ENCODE peak calls at places on chromosomes 13 and 19, in six cellular contexts. M is H1, T is HepG2, C is WTC11, B is K562, A is GM12878. P is an unnamed sample.

GRCh38 chr19:44344255-44344654 is 12.2 kb downstream of the ZNF112 start:
- DNase-seq in M (no peak), T (no peak), C (no peak), B (no peak), A (peak), P (no peak)

GRCh38 chr13:32840113-32840512 is 176.1 kb upstream of the KL start:
- DNase-seq in M (no peak), T (no peak), C (no peak), B (no peak), A (no peak), P (no peak)

GRCh38 chr19:40831502-40832430 is 18.5 kb downstream of the CYP2A6 start:
- DNase-seq in M (no peak), T (peak), C (no peak), B (no peak), A (no peak), P (no peak)

GRCh38 chr19:42606660-42607351 is 12.1 kb upstream of the CEACAM8 start:
- DNase-seq in M (peak), T (peak), C (peak), B (peak), A (no peak), P (peak)

GRCh38 chr13:44335463-44335862 is 38.2 kb upstream of the SERP2 start:
- DNase-seq in M (no peak), T (no peak), C (no peak), B (peak), A (no peak), P (no peak)

GRCh38 chr13:110396913-110397379 is 89.9 kb downstream of the COL4A2 start:
- DNase-seq in M (no peak), T (no peak), C (no peak), B (no peak), A (no peak), P (no peak)

GRCh38 chr19:40771101-40771539 is 4.2 kb upstream of the MIA start:
- DNase-seq in M (no peak), T (peak), C (no peak), B (no peak), A (no peak), P (peak)

GRCh38 chr13:79581870-79582315 is 100.9 kb downstream of the NDFIP2 start:
- DNase-seq in M (no peak), T (no peak), C (peak), B (no peak), A (no peak), P (no peak)

GRCh38 chr19:4889034-4889825 is 13.5 kb downstream of the ARRDC5 start:
- DNase-seq in M (no peak), T (no peak), C (no peak), B (no peak), A (no peak), P (no peak)

GRCh38 chr19:46856062-46857022 is 4.5 kb upstream of the ARHGAP35 start:
- DNase-seq in M (peak), T (peak), C (peak), B (peak), A (peak), P (peak)

GRCh38 chr19:1266818-1267440 is 2.2 kb upstream of the CIRBP start:
- DNase-seq in M (no peak), T (no peak), C (peak), B (peak), A (no peak), P (peak)

GRCh38 chr19:47377208-47377701 is 28.1 kb downstream of the DHX34 start:
- DNase-seq in M (no peak), T (no peak), C (no peak), B (peak), A (no peak), P (no peak)

GRCh38 chr13:113741101-113741731 is 17.8 kb upstream of the TMEM255B start:
- DNase-seq in M (no peak), T (no peak), C (no peak), B (no peak), A (no peak), P (no peak)

GRCh38 chr19:18223860-18224524 is 2.2 kb downstream of the PDE4C start:
- DNase-seq in M (no peak), T (peak), C (peak), B (peak), A (no peak), P (peak)

GRCh38 chr13:42981317-42981716 is 10.7 kb downstream of the EPSTI1 start:
- DNase-seq in M (no peak), T (no peak), C (no peak), B (no peak), A (no peak), P (no peak)

GRCh38 chr19:375395-376110 is 31.0 kb upstream of the MIER2 start:
- DNase-seq in M (no peak), T (no peak), C (no peak), B (no peak), A (no peak), P (no peak)

GRCh38 chr19:49338691-49339363 is 3.6 kb downstream of the CD37 start:
- DNase-seq in M (peak), T (no peak), C (peak), B (peak), A (no peak), P (peak)
- TF ChIP-seq CTCF in M (no peak), T (no peak), C (no peak), B (no peak), A (no peak), P (no peak)

DNA sequence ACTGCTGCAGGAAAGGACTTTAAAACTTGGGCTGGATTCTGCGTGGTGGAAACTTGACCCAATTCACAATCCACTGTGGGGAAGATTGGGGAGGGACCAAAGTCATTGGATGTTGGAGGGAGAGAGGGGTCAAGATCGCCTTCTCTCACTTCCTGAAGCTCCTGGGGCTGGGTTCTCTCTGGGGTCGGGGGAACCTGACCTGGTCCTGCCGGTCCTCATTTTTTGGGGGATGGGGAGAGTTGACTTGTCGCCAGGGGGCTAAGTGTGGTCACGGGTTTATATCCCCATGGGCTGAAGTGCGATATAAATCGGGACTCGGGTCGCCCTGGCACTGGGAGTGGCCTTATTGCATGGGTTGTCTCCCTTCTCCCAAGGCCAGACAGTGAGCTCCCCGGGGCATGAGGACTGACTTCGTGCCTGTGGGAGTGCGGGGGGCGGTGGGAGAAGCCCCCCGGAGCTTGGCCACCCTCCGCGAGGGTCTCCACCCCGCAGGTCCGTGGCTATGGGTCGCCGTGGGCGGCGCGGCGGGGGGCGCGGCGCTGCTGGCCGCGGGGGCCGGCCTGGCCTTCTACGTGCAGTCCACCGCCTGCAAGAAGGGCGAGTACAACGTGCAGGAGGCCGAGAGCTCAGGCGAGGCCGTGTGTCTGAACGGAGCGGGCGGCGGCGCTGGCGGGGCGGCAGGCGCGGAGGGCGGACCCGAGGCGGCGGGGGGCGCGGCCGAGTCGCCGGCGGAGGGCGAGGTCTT is 6.3 kb downstream of the ICAM5 start:
- DNase-seq in M (no peak), T (no peak), C (peak), B (no peak), A (no peak), P (peak)
- TF ChIP-seq CREB1 in M (no peak), T (no peak), C (no peak), B (no peak), A (no peak), P (no peak)

DNA sequence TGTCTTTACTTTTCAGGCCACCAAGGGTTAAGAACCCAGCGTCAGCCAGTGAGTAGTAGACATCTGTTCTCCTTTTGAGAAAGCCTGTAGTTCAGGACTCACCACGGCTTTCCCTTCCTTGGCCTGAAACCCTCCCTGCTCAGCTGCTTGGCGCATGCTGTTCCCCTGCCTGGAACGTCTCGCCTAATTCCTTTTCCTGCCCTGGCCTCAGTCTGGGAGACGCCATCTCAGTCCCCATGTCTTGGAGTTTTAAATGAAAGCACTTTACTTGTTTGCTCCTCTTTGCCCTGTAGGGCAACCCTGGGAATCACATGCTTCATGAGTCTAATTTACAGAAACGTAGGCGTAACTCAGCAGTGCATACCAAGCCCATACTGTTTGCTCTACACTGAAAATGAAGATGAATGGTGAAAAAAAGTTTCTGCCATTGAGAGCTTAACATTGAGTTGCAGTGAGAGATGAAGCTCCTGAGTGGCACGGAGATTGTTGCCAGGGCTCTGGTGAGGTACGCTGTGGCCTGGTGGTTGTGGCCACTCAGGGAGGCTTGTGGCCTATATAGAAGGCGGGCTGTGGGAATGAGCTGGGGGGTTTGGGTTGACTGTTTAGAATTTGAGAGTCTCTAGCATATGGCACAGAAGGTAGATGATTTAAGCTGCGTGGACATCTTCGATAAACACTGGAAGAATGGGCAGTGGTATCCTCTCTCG is 52.8 kb downstream of the GATAD2A start:
- DNase-seq in M (no peak), T (no peak), C (no peak), B (no peak), A (no peak), P (no peak)
- TF ChIP-seq CTCF in M (no peak), T (no peak), C (no peak), B (no peak), A (no peak), P (no peak)

GRCh38 chr13:68063181-68063580 is 833.0 kb upstream of the PCDH9 start:
- DNase-seq in M (no peak), T (no peak), C (no peak), B (no peak), A (no peak), P (no peak)
- TF ChIP-seq CREB1 in M (no peak), T (no peak), C (no peak), B (no peak), A (no peak), P (no peak)

GRCh38 chr13:46757640-46758039 is 39.3 kb downstream of the ESD start:
- DNase-seq in M (no peak), T (no peak), C (no peak), B (no peak), A (no peak), P (no peak)
- TF ChIP-seq CTCF in M (no peak), T (no peak), C (no peak), B (no peak), A (no peak), P (no peak)

GRCh38 chr13:29572575-29572974 is 22.9 kb downstream of the SLC7A1 start:
- DNase-seq in M (no peak), T (no peak), C (no peak), B (no peak), A (no peak), P (no peak)
- TF ChIP-seq CREB1 in M (no peak), T (no peak), C (no peak), B (no peak), A (no peak), P (no peak)

GRCh38 chr13:65881561-65882155 is 1348.5 kb downstream of the PCDH9 start:
- DNase-seq in M (no peak), T (no peak), C (no peak), B (no peak), A (no peak), P (no peak)

DNA sequence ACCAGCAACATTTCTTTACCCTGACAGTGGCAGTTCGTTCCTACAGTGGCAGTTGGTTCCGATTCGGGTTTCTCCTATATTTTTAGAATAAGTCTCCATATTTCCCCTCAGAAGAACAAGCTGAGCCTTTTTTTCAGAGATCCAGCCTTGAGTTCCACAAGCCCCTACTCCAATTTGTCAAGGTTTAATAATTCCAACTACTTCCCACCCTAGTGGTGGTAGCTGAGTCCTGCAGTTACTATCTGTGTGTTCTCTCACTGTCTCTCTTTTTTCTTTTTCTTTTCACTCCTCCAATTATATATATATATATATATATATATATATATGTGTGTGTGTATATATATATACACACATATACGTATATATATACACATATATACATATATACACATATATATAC is 1347.3 kb downstream of the PCDH9 start:
- DNase-seq in M (no peak), T (no peak), C (peak), B (no peak), A (no peak), P (peak)
- TF ChIP-seq CTCF in M (peak), T (no peak), C (no peak), B (no peak), A (no peak), P (peak)

GRCh38 chr19:13031917-13032623 is 36.8 kb downstream of the NFIX start:
- DNase-seq in M (no peak), T (peak), C (no peak), B (no peak), A (no peak), P (no peak)
- TF ChIP-seq CREB1 in M (no peak), T (no peak), C (no peak), B (no peak), A (no peak), P (no peak)

DNA sequence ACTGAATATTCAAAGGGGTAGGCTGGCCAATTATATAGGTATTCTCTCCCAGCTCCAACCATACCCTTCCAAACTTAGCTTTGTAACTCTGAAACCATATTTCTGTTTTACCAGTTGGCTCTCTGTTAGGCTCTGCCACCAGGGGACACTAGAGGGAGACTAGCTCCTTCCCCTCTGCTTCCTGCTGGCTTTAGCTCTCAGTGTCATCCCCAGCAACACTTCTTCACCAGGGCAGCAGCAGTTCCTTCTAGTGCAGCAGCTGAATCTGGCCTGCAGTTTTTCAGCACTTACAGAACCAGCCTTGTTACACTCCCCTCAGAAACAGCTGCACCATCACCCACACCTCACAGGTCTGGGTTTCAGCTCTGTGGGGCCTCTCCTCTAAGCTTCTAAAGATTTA is 51.0 kb upstream of the DOCK9 start:
- DNase-seq in M (peak), T (no peak), C (peak), B (peak), A (no peak), P (peak)
- TF ChIP-seq CTCF in M (peak), T (peak), C (peak), B (peak), A (peak), P (peak)

DNA sequence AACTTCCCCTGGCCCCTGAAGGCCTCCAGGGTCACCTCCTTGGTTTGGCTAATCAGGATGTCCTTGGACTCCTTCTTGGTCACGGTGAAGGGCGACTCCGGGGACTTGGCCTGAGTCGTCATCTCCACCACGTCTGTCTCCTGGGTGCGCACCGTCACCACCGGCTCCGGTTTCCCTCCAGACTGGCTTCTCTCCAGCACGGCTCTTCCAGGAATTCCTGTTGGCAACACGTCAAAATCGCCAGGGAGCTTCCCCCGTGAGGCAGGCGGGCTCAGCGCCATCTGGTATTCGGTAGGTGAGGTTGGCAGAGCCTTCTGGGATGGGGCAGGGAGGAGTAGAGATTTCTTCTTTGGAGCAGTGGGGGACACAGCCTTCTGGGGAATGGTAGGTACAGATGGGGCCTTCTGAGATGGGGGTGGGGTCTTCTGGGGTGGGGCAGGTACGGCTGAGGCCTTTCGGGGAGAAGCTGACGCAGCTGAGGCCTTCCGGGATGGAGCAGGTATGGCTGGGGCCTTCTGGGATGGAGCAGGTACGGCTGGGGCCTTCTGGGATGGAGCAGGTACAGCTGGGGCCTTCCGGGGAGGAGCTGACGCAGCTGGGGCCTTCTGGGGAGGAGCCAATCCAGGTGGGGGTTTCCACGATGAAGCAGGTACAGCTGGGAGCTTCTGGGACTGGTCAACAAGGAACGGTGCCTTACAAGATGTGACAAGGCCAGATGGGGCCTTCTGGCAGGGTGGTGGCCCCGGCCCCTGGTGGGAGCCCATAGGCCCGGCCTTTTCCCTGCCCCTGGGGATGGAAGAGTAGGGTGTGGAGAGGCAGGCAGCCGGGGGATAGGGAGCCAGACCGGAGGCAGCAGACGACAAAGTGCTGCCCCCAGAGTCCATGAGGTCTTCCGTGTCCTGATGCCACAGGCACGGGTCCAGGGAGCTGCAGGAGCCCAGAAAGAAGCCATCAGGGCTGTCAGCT is 3.8 kb downstream of the GARIN5B start:
- DNase-seq in M (no peak), T (no peak), C (no peak), B (no peak), A (no peak), P (no peak)
- TF ChIP-seq CREB1 in M (no peak), T (no peak), C (no peak), B (no peak), A (no peak), P (no peak)

P was measured in GM23338.